ENCODE peak calls at places on chromosomes 4 and X, in six cellular contexts. F, L, O, K, C and M are unnamed samples.

GRCh38 chr4:628821-629635 is 3.7 kb downstream of the PDE6B start:
- DNase-seq in C (no peak), L (no peak), F (no peak), O (no peak), K (no peak), M (no peak)

GRCh38 chr4:158446106-158446505 is 75.6 kb upstream of the RXFP1 start:
- DNase-seq in C (no peak), L (no peak), F (no peak), O (no peak), K (no peak), M (no peak)

GRCh38 chrX:11209798-11210197 is 83.4 kb upstream of the AMELX start:
- DNase-seq in F (no peak), K (no peak), L (no peak), C (no peak), O (no peak), M (no peak)

GRCh38 chr4:27149541-27150212 is 289.0 kb downstream of the STIM2 start:
- DNase-seq in O (no peak), K (no peak), L (no peak), C (no peak), F (no peak), M (no peak)

GRCh38 chr4:86442881-86443280 is 83.0 kb upstream of the MAPK10 start:
- DNase-seq in K (no peak), F (no peak), C (no peak), O (no peak), L (no peak), M (no peak)

GRCh38 chr4:25506032-25506571 is 129.0 kb downstream of the ANAPC4 start:
- DNase-seq in O (no peak), F (no peak), C (no peak), K (no peak), L (no peak), M (no peak)

GRCh38 chr4:40630335-40631021 is 814 bp upstream of the RBM47 start:
- DNase-seq in F (no peak), O (peak; percentile 93), K (no peak), L (peak; percentile 38), C (peak; percentile 60), M (no peak)

GRCh38 chr4:40575846-40576245 is 53.8 kb downstream of the RBM47 start:
- DNase-seq in L (no peak), K (no peak), F (no peak), C (no peak), O (no peak), M (no peak)

GRCh38 chrX:119981286-119982070 is 37.9 kb upstream of the NKAP start:
- DNase-seq in K (peak; percentile 35), O (peak; percentile 26), F (no peak), L (no peak), C (peak; percentile 65), M (peak; percentile 33)

GRCh38 chr4:140135529-140136021 is 18.4 kb downstream of the MAML3 start:
- DNase-seq in K (no peak), C (peak; percentile 82), L (peak; percentile 82), F (no peak), O (no peak), M (no peak)

GRCh38 chrX:110397904-110398303 is 39.3 kb downstream of the RTL9 start:
- DNase-seq in K (no peak), F (no peak), C (no peak), O (no peak), L (no peak), M (no peak)

GRCh38 chr4:89575840-89576239 is 261.1 kb downstream of the SNCA start:
- DNase-seq in L (no peak), C (no peak), F (no peak), K (no peak), O (no peak), M (no peak)

GRCh38 chrX:149074429-149074828 is 430.7 kb downstream of the IDS start:
- DNase-seq in K (peak; percentile 3), O (no peak), F (no peak), L (peak; percentile 67), C (no peak), M (no peak)

GRCh38 chr4:142264961-142265360 is 581.1 kb downstream of the INPP4B start:
- DNase-seq in C (no peak), O (no peak), K (no peak), F (no peak), L (peak; percentile 18), M (no peak)

GRCh38 chr4:159504634-159505033 is 401.8 kb downstream of the RAPGEF2 start:
- DNase-seq in O (no peak), C (no peak), K (no peak), L (no peak), F (no peak), M (no peak)

GRCh38 chr4:87092389-87093141 is 127.9 kb downstream of the KLHL8 start:
- DNase-seq in F (no peak), L (peak; percentile 76), K (peak; percentile 64), O (peak; percentile 89), C (peak; percentile 31), M (no peak)

GRCh38 chr4:55902677-55903076 is 46.1 kb upstream of the CEP135 start:
- DNase-seq in K (no peak), F (no peak), L (no peak), C (no peak), O (no peak), M (no peak)

GRCh38 chrX:131895002-131895401 is 128.1 kb upstream of the STK26 start:
- DNase-seq in O (no peak), K (no peak), F (no peak), C (no peak), L (no peak), M (no peak)

GRCh38 chr4:130029442-130029841 is 933.5 kb downstream of the C4orf33 start:
- DNase-seq in C (no peak), K (no peak), O (no peak), L (no peak), F (no peak), M (no peak)

GRCh38 chrX:7021991-7022390 is 125.5 kb upstream of the STS start:
- DNase-seq in L (no peak), F (no peak), C (no peak), K (no peak), O (no peak), M (no peak)

GRCh38 chr4:182918791-182919302 is 1.7 kb upstream of the DCTD start:
- DNase-seq in O (no peak), L (no peak), C (no peak), F (no peak), K (peak; percentile 57), M (no peak)

GRCh38 chr4:6087669-6088068 is 69.4 kb upstream of the C4orf50 start:
- DNase-seq in O (no peak), L (no peak), F (no peak), C (peak; percentile 60), K (no peak), M (peak; percentile 77)

GRCh38 chr4:76634239-76634638 is 199.2 kb downstream of the SHROOM3 start:
- DNase-seq in O (no peak), L (no peak), F (no peak), C (no peak), K (no peak), M (no peak)

GRCh38 chrX:129359269-129359668 is 164.0 kb downstream of the SMARCA1 start:
- DNase-seq in L (no peak), C (peak; percentile 60), O (no peak), F (no peak), K (no peak), M (peak; percentile 23)

GRCh38 chr4:61375316-61375715 is 175.2 kb downstream of the ADGRL3 start:
- DNase-seq in F (no peak), C (no peak), K (no peak), O (no peak), L (no peak), M (no peak)

GRCh38 chrX:17291998-17292658 is 82.9 kb upstream of the NHS start:
- DNase-seq in K (no peak), O (no peak), F (no peak), L (no peak), C (peak; percentile 14), M (no peak)

GRCh38 chr4:4392501-4393183 is 5.7 kb downstream of the NSG1 start:
- DNase-seq in C (no peak), F (no peak), O (no peak), L (no peak), K (no peak), M (no peak)

GRCh38 chr4:98995183-98996055 is at the start of gene METAP1:
- DNase-seq in L (peak; percentile 97), C (peak; percentile 96), F (peak; percentile 89), O (peak; percentile 94), K (peak; percentile 95), M (peak; percentile 99)